ENCODE peak calls at places on chromosomes 6 and 20, in ten cellular contexts. B is tibial nerve, Y is RWPE1, Q is AG09319, P is BE2C, F is transverse colon, X is A549, E is fibroblast of mammary gland, K is breast epithelium, H is GM13977. N is an unnamed sample.

GRCh38 chr6:133977983-133978895 is 25.2 kb downstream of the TBPL1 start:
- DNase-seq in F (no peak), X (peak), K (no peak), E (peak), Q (peak), B (no peak), P (peak), Y (peak), H (no peak), N (peak)

GRCh38 chr6:89596484-89596883 is 42.1 kb downstream of the LYRM2 start:
- DNase-seq in B (no peak), P (peak), E (peak), Y (no peak), X (no peak), H (no peak), K (no peak), F (no peak), Q (no peak), N (no peak)

GRCh38 chr6:119917186-119917585 is 567.6 kb upstream of the MAN1A1 start:
- DNase-seq in E (no peak), Q (no peak), X (no peak), F (no peak), P (no peak), H (no peak), K (no peak), Y (no peak), B (no peak), N (no peak)

GRCh38 chr6:146224449-146224848 is 195.6 kb downstream of the GRM1 start:
- DNase-seq in P (no peak), K (no peak), F (no peak), X (no peak), Q (no peak), B (no peak), E (no peak), Y (no peak), H (no peak), N (no peak)

GRCh38 chr20:59571591-59572314 is 32.6 kb upstream of the PHACTR3 start:
- DNase-seq in Q (peak), X (peak), F (peak), K (no peak), E (peak), B (peak), H (peak), Y (peak), P (peak), N (peak)

GRCh38 chr6:38443341-38443740 is 196.4 kb downstream of the BTBD9 start:
- DNase-seq in K (no peak), Q (no peak), E (peak), Y (no peak), F (no peak), X (no peak), H (no peak), B (no peak), P (no peak), N (no peak)

GRCh38 chr6:157328108-157328692 is 4.9 kb upstream of the TMEM242 start:
- DNase-seq in X (no peak), K (no peak), E (no peak), Q (no peak), B (no peak), P (no peak), F (no peak), Y (peak), H (no peak), N (no peak)

GRCh38 chr6:167996424-167997199 is 859 bp upstream of the KIF25 start:
- DNase-seq in H (no peak), Y (no peak), F (no peak), P (peak), Q (no peak), E (no peak), B (no peak), K (no peak), X (peak), N (no peak)

GRCh38 chr6:30450908-30451818 is 38.1 kb upstream of the HLA-E start:
- DNase-seq in P (no peak), E (peak), Q (no peak), Y (no peak), F (peak), K (no peak), X (no peak), H (peak), B (no peak), N (peak)

GRCh38 chr6:91132461-91132860 is 545.6 kb upstream of the MAP3K7 start:
- DNase-seq in Y (peak), P (peak), Q (no peak), E (no peak), X (no peak), K (no peak), B (no peak), F (no peak), H (no peak), N (peak)

GRCh38 chr6:143556529-143556928 is 45.0 kb upstream of the FUCA2 start:
- DNase-seq in K (no peak), Q (no peak), E (peak), F (no peak), X (no peak), P (no peak), Y (no peak), B (no peak), H (no peak), N (no peak)

GRCh38 chr6:53020005-53020744 is 25.1 kb upstream of the GSTA4 start:
- DNase-seq in Q (no peak), E (no peak), H (no peak), P (peak), X (no peak), B (no peak), F (no peak), Y (no peak), K (no peak), N (no peak)

GRCh38 chr6:105374010-105374420 is 28.9 kb downstream of the PREP start:
- DNase-seq in Y (peak), E (no peak), X (no peak), F (no peak), B (no peak), H (no peak), K (no peak), P (no peak), Q (peak), N (peak)

GRCh38 chr6:78390066-78390465 is 477.3 kb upstream of the IRAK1BP1 start:
- DNase-seq in Y (no peak), F (no peak), H (no peak), Q (no peak), K (no peak), P (no peak), B (no peak), X (no peak), E (peak), N (peak)

GRCh38 chr6:157761331-157761921 is 61.6 kb upstream of the SNX9 start:
- DNase-seq in H (peak), K (no peak), E (peak), B (no peak), P (no peak), X (no peak), F (no peak), Q (no peak), Y (peak), N (no peak)

GRCh38 chr6:35757461-35758123 is 18.8 kb upstream of the CLPSL2 start:
- DNase-seq in P (no peak), B (no peak), X (peak), Y (no peak), Q (no peak), K (no peak), H (no peak), E (peak), F (no peak), N (peak)

GRCh38 chr20:59006864-59007757 is at the start of gene CTSZ:
- DNase-seq in H (peak), Q (no peak), B (peak), P (no peak), Y (peak), E (peak), X (peak), F (peak), K (peak), N (peak)

GRCh38 chr6:103734016-103734415 is 1125.7 kb downstream of the HACE1 start:
- DNase-seq in P (no peak), H (no peak), Y (no peak), X (no peak), E (no peak), Q (no peak), B (no peak), K (no peak), F (no peak), N (no peak)

DNA sequence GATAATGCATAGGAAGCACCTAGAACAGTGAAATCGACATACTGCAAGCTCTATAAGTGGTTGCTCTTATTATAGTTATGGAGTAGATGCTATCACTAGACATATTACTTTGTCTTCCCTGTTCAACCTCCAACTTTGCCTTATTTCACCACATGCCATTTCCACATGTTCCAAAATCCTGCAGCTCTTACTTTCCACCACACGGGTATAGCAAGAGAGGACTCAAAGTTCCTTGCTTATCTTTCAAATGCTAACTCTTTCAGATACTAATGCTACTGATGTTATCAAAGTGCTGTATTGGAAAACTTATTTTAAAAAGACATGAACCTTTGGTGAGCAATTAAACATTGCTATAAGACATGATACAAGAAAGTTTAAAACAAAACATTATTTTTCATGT is 1130.1 kb downstream of the HACE1 start:
- DNase-seq in E (no peak), Y (no peak), H (no peak), Q (no peak), X (no peak), K (no peak), F (no peak), B (no peak), P (no peak), N (no peak)
- TF ChIP-seq CTCF in E (no peak), Y (no peak), H (no peak), Q (no peak), X (no peak), K (no peak), F (no peak), B (no peak), P (peak), N (no peak)

DNA sequence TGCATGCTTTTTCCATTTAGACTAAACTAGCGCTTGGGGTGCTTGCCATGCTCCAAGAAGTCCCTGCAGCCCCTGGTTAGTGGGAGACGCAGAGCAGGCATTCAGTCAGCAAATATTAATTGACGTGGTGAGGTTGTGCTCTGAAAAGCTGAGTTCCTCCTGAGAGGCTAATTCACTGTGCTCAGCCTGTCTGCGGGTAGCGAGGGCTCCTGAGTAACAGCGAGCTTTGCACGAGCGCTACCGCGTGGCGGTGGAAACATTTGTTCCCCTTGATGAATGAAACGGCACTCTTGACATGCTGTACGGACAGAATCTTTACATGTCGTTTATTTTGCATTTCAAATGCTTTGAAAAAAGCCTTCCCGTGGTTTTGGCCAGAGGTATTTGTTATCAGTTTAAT is 170.6 kb upstream of the AGPAT4 start:
- DNase-seq in X (no peak), H (no peak), Q (no peak), E (peak), F (no peak), K (no peak), B (no peak), Y (no peak), P (no peak), N (no peak)
- TF ChIP-seq CTCF in X (no peak), H (no peak), Q (no peak), E (no peak), F (no peak), K (no peak), B (no peak), Y (no peak), P (no peak), N (peak)

GRCh38 chr20:22491188-22491500 is 93.2 kb downstream of the FOXA2 start:
- DNase-seq in P (no peak), B (no peak), E (no peak), F (no peak), Y (no peak), Q (no peak), H (no peak), X (no peak), K (no peak), N (no peak)

GRCh38 chr20:22489614-22490286 is 94.6 kb downstream of the FOXA2 start:
- DNase-seq in E (no peak), Y (no peak), P (no peak), K (no peak), H (no peak), X (no peak), Q (no peak), B (no peak), F (no peak), N (no peak)

GRCh38 chr20:22492497-22492896 is 91.9 kb downstream of the FOXA2 start:
- DNase-seq in Q (no peak), E (no peak), Y (no peak), P (no peak), F (no peak), K (no peak), B (no peak), X (peak), H (no peak), N (no peak)

GRCh38 chr20:22495172-22495571 is 89.2 kb downstream of the FOXA2 start:
- DNase-seq in E (no peak), H (no peak), K (no peak), Q (no peak), Y (no peak), B (no peak), X (no peak), P (no peak), F (no peak), N (no peak)

DNA sequence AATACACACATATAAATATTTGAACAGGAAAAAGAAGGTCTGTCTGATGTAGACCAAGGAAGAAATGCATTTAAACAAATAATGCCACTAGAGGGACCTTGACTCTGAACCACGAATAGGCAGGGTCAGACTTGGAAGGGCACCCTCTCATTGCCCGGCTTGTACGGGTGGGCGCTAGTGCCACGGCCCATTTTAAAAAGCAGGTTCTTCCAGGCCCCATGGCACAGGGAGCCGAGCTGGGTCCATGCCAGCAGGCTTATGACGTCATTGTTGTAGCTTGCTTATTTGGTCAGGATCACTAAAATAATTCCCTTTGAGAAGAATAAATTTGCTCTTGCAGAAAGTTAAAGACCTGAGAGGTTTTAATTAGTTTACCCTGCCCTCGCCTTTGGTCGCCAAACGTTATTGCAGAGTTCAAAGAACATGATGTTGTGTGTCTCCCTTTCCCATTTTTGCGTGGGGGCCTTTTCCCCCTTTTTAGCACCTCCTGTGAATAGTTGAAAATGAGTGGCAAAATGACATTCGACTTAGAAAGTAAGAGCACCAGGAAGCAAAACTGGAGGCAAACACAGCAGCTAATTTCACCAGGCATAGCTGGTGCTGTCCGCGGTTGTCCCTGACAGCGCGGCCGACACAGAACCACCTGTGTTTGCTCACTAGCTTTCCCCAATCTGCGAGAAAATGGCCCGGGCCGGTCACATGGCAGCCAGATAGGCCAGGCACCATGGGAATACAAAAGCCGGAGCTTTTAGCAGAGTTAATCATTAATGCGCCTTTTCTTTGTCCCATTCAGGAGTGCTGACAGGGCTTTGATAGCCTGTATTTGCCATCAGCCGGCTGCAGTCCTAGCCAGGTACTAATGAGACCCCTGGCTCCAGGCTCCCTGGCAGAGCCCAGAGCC is 93.8 kb downstream of the FOXA2 start:
- DNase-seq in P (no peak), B (no peak), X (peak), Q (no peak), Y (peak), E (peak), H (no peak), K (no peak), F (peak), N (peak)
- TF ChIP-seq CTCF in P (no peak), B (no peak), X (peak), Q (no peak), Y (no peak), E (no peak), H (no peak), K (no peak), F (peak), N (peak)

DNA sequence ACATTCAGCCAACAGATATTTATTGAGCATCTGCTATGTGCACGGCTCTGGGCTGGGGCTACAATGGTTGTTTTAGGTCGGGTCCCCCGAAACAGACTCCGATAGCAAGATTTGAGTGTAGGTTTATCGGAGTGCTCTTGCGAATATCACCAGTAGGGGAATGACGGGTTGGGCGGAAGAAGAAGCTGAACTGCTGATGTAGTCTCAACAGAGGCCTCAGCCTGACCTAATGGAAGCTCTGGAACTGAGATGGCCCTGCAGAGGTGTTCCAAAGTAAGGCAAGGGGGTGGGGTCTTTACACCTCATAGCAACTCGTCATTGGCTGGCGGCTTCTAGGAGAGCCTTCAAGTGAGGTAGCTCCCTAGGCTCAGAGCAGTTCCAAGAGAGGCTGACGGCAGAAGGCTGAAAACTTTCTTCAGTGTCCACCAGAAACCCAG is 1.1 kb downstream of the L3MBTL1 start:
- DNase-seq in P (no peak), K (no peak), Q (no peak), Y (no peak), F (no peak), B (no peak), X (peak), H (peak), E (no peak), N (peak)
- TF ChIP-seq CTCF in P (peak), K (no peak), Q (no peak), Y (no peak), F (no peak), B (no peak), X (no peak), H (no peak), E (no peak), N (peak)

GRCh38 chr6:159541296-159541695 is 151.7 kb downstream of the SOD2 start:
- DNase-seq in K (no peak), Y (no peak), Q (no peak), H (no peak), P (no peak), E (no peak), F (no peak), X (no peak), B (no peak), N (no peak)

GRCh38 chr6:159540883-159541282 is 152.2 kb downstream of the SOD2 start:
- DNase-seq in P (no peak), H (no peak), X (no peak), F (no peak), Y (no peak), Q (no peak), K (no peak), B (no peak), E (no peak), N (no peak)

GRCh38 chr6:159535629-159536028 is 157.4 kb downstream of the SOD2 start:
- DNase-seq in H (no peak), K (no peak), X (no peak), Y (no peak), B (no peak), E (peak), Q (no peak), F (no peak), P (no peak), N (no peak)

GRCh38 chr6:159540152-159540551 is 152.9 kb downstream of the SOD2 start:
- DNase-seq in Y (no peak), X (peak), F (no peak), B (no peak), H (no peak), E (no peak), Q (no peak), P (peak), K (no peak), N (peak)
- TF ChIP-seq CTCF in Y (peak), X (no peak), F (no peak), B (no peak), H (peak), E (no peak), Q (no peak), P (peak), K (no peak), N (peak)

DNA sequence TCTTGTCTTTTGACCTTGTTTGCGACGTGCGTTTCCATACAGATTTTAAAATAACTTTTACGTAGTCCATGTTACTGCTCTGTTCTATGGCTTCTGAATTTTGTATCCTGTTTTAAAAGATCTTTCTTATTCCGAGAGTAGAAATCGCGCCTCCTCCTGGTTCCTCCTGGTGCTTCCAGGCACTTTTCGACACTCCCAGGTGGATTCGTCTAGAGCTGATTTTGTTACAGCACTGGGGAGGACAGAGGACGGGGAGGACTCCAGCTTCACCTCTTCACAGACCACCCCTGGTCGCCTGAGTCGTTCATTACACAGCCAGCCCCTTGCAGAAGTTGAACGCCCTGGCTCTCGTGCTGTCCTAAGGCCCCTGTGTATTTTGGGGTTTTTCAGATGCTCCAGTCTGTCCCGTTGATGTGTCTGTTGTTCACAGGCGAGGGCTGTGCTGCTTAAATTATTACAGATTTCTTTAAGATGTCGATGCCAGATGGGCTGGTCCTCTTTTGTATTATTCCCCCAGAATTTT is 30.4 kb downstream of the COL20A1 start:
- DNase-seq in F (no peak), Y (no peak), P (no peak), K (no peak), E (no peak), H (no peak), X (peak), B (no peak), Q (no peak), N (no peak)
- TF ChIP-seq CTCF in F (no peak), Y (no peak), P (no peak), K (no peak), E (peak), H (no peak), X (no peak), B (no peak), Q (peak), N (no peak)

GRCh38 chr6:64280569-64280968 is 645.0 kb downstream of the PHF3 start:
- DNase-seq in P (peak), X (peak), Q (no peak), K (no peak), B (no peak), H (peak), F (peak), Y (peak), E (peak), N (peak)
- TF ChIP-seq CTCF in P (peak), X (peak), Q (peak), K (no peak), B (peak), H (peak), F (peak), Y (peak), E (peak), N (peak)

GRCh38 chr6:33492093-33492492 is 37.7 kb downstream of the ZBTB9 start:
- DNase-seq in F (no peak), Q (no peak), K (no peak), B (no peak), X (no peak), Y (no peak), E (no peak), H (no peak), P (no peak), N (no peak)
- TF ChIP-seq CTCF in F (no peak), Q (no peak), K (no peak), B (no peak), X (no peak), Y (no peak), E (peak), H (peak), P (peak), N (no peak)

GRCh38 chr20:57332105-57333089 is 2.8 kb downstream of the SPO11 start:
- DNase-seq in Y (peak), Q (no peak), E (no peak), F (no peak), K (no peak), B (no peak), X (peak), P (no peak), H (no peak), N (peak)
- TF ChIP-seq CTCF in Y (peak), Q (no peak), E (no peak), F (peak), K (no peak), B (no peak), X (peak), P (peak), H (no peak), N (peak)

N was measured in hepatocyte.